ENCODE peak calls at places on chromosomes 3 and 15, in six cellular contexts. K is suprapubic skin, P is heart left ventricle, R is adrenal gland, H is ovary, J is Peyer's patch. Q is an unnamed sample.

GRCh38 chr3:172142074-172143059 is 103.0 kb downstream of the FNDC3B start:
- DNase-seq in K (no peak), P (no peak), R (no peak), H (no peak), J (no peak), Q (no peak)

GRCh38 chr3:112390783-112391641 is 58.1 kb downstream of the CD200 start:
- DNase-seq in K (no peak), P (no peak), R (no peak), H (peak; percentile 53), J (no peak), Q (no peak)

GRCh38 chr3:101861212-101861977 is 12.1 kb downstream of the NFKBIZ start:
- DNase-seq in K (no peak), P (no peak), R (no peak), H (no peak), J (no peak), Q (no peak)

GRCh38 chr3:191428177-191428576 is 32.8 kb upstream of the PYDC2 start:
- DNase-seq in K (no peak), P (no peak), R (no peak), H (no peak), J (no peak), Q (no peak)

GRCh38 chr3:118960876-118961275 is 73.8 kb downstream of the IGSF11 start:
- DNase-seq in K (no peak), P (no peak), R (no peak), H (no peak), J (no peak), Q (no peak)

GRCh38 chr3:24495334-24495994 is 814 bp upstream of the THRB start:
- DNase-seq in K (peak; percentile 85), P (peak; percentile 68), R (peak; percentile 75), H (peak; percentile 38), J (peak; percentile 24), Q (peak; percentile 56)

GRCh38 chr15:100869151-100869999 is 10.3 kb upstream of the ALDH1A3 start:
- DNase-seq in K (no peak), P (no peak), R (no peak), H (no peak), J (no peak), Q (no peak)

GRCh38 chr15:58605931-58606330 is 143.6 kb downstream of the ADAM10 start:
- DNase-seq in K (no peak), P (no peak), R (no peak), H (no peak), J (no peak), Q (no peak)

GRCh38 chr3:23685484-23686258 is 120.1 kb upstream of the UBE2E1 start:
- DNase-seq in K (no peak), P (peak; percentile 88), R (peak; percentile 94), H (peak; percentile 54), J (peak; percentile 24), Q (peak; percentile 62)

DNA sequence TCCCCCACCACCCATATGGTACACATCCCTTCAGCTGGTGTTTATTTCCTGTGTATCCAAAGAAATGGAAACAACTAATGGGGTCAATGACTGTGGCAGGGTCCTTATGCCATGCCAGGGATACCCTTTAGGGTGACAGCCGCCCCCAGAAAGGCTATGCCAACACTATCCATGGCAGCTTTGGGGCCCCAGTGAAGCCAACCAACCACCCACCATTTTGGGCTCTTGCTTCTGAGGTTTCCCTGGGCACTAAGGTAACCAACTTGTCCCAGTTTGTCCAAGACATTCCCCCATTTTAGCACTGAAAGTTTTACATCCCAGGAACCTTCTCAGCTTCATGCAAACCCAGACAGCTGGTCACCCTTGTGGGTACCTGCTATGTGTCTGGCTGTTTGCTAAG is 233.1 kb downstream of the VPS13C start:
- DNase-seq in K (no peak), P (no peak), R (no peak), H (no peak), J (no peak), Q (no peak)
- H3K27ac ChIP-seq in K (no peak overlapping the region), P (no peak overlapping the region), R (no peak overlapping the region), H (no peak overlapping the region), J (no peak overlapping the region), Q (no peak overlapping the region)

DNA sequence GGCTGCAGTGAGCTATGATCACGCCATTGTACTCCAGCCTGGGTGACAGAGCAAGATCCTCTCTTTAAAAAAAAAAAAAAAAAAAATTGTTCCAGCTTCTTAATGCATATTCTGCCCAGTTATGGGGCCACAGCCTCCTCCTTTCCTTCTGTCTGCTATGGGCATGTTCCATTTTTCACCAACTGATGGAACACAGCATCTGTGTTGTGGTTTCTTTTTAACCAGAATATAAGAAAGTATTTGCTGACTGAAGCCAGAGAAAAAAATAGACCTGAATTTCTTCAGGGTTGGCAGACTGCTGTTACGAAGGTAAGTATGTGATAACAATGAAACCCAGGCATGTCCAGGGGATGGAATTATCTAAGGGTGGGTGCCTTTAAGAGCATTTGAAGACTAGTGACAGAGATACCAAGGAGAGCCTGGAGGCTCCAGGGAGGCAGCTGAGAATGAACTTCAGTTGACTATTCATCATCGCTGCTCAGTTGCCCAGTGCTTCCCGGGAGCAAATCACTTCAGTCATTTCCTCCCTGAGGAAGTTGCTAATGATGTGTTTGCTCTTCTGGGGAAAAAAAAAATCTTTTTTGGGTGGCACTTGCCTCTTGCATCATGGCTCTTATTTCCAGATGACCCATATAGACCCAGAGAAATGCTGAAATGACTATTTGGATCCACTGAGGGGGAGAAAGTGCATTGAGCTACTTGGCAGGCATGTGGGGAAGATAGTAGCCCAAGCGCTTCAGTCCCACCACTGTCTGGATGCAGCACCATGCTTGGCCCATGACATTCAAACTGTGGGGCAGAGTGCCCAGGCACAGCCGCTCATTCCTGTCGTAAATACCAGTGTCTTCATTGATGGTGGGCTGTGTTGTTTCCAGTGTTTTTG is 14.5 kb downstream of the NCBP2 start:
- DNase-seq in K (no peak), P (no peak), R (no peak), H (no peak), J (no peak), Q (no peak)
- TF ChIP-seq CTCF in K (no peak), P (no peak), R (no peak), H (no peak), J (no peak), Q (no peak)

GRCh38 chr3:47863391-47864128 is 60.6 kb downstream of the DHX30 start:
- DNase-seq in K (no peak), P (no peak), R (no peak), H (no peak), J (peak; percentile 13), Q (no peak)
- TF ChIP-seq POLR2A in K (no peak), P (no peak), R (no peak), H (no peak), J (no peak), Q (no peak)

GRCh38 chr3:71454513-71455423 is 128.8 kb downstream of the FOXP1 start:
- DNase-seq in K (no peak), P (no peak), R (no peak), H (no peak), J (peak; percentile 48), Q (no peak)
- H3K27ac ChIP-seq in K (no peak overlapping the region), P (no peak overlapping the region), R (no peak overlapping the region), H (no peak overlapping the region), J (no peak overlapping the region), Q (peak overlapping the region; percentile 34)

DNA sequence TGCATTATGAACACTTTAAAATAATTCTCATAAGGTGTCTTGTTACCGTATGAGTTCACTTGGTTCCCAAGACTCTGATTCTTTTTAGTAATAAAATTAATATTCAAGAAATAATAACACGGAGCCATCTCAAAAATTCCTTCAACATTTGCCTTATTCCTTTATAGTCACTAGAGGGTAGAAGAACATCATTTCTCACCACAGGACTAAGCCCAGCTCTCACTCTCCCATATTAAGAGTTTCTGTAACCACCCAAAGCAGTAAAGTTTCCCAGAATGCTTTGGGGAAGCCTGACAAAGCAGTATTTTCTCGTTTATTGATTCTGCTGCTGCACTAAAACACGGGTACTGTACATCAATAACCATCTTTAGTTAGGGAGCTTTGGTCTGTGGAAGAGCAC is 114.9 kb downstream of the MCTP2 start:
- DNase-seq in K (no peak), P (no peak), R (no peak), H (no peak), J (no peak), Q (no peak)
- TF ChIP-seq CTCF in K (no peak), P (peak; percentile 17), R (no peak), H (peak; percentile 13), J (no peak), Q (no peak)

GRCh38 chr3:106367496-106367895 is 498.7 kb upstream of the CBLB start:
- DNase-seq in K (no peak), P (no peak), R (no peak), H (no peak), J (no peak), Q (no peak)
- TF ChIP-seq POLR2A in K (no peak), P (no peak), R (no peak), H (no peak), J (no peak), Q (no peak)

DNA sequence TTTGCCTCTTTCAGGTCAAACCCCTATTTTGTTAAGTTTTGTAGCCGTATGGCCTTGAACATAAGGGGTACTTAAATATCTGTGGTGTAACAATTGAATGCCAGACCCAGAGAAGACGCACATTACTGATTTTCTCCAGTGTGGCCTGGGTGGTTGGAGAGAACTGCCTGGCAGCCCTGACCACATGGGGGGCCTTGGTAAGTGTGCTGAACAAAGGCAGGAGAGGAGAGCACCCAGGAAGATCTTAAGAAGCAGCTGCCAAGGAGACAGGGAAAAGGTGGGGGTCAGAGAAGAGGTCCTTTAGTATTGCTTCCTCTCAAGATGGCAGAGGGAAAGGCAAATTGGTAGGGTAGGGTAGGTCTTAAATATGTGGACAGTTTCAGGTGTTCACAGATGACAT is 35.7 kb downstream of the TRANK1 start:
- DNase-seq in K (no peak), P (no peak), R (no peak), H (no peak), J (no peak), Q (no peak)
- H3K27ac ChIP-seq in K (no peak overlapping the region), P (no peak overlapping the region), R (no peak overlapping the region), H (no peak overlapping the region), J (peak overlapping the region; percentile 77), Q (no peak overlapping the region)

DNA sequence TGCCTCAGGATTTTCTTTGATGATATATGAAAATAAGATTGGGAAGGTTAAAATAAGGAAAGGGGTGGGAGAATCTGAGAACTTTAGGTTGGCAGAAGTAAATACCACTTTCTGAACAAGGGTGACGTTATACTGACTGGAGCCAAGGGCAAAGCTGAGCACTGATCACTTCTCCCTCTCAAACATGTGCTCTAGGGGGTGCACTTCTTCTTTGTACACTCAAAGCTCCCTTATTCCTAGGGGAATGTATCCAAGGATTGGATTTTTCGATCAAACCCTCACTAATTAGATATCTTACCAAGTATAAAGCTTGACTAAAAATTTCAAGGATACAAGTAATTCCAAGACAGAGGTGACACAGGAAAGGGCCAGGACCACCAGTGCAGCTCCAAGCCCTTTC is 243.9 kb upstream of the UMPS start:
- DNase-seq in K (no peak), P (no peak), R (no peak), H (no peak), J (no peak), Q (no peak)
- TF ChIP-seq CTCF in K (no peak), P (peak; percentile 5), R (no peak), H (no peak), J (no peak), Q (no peak)

GRCh38 chr3:177359601-177360357 is 162.5 kb upstream of the TBL1XR1 start:
- DNase-seq in K (peak; percentile 97), P (peak; percentile 95), R (peak; percentile 96), H (peak; percentile 98), J (peak; percentile 90), Q (peak; percentile 95)
- TF ChIP-seq POLR2A in K (no peak), P (no peak), R (peak; percentile 13), H (no peak), J (peak; percentile 79), Q (peak; percentile 41)